ENCODE peak calls at places on chromosome 9, in four cellular contexts. One of them, this sample, is unnamed. For H3K4me1, the result is how much of the 10 kb centered on the place peaks cover.

GRCh38 chr9:17509698-17510097 is 69.2 kb upstream of the SH3GL2 start:
- DNase-seq in HCT116: no peak
- DNase-seq in keratinocyte: no peak
- DNase-seq in BE2C: no peak
- DNase-seq in this sample: no peak

GRCh38 chr9:7976167-7976755 is 176.7 kb upstream of the DMAC1 start:
- DNase-seq in BE2C: no peak
- DNase-seq in HCT116: no peak
- DNase-seq in keratinocyte: no peak
- DNase-seq in this sample: no peak

GRCh38 chr9:94931725-94932124 is 205.2 kb downstream of the AOPEP start:
- DNase-seq in BE2C: no peak
- DNase-seq in HCT116: no peak
- DNase-seq in keratinocyte: no peak
- DNase-seq in this sample: no peak

GRCh38 chr9:16964228-16964627 is 93.8 kb upstream of the BNC2 start:
- DNase-seq in BE2C: no peak
- DNase-seq in HCT116: peak
- DNase-seq in keratinocyte: peak
- DNase-seq in this sample: no peak

GRCh38 chr9:136293476-136294077 is 10.3 kb downstream of the CCDC187 start:
- DNase-seq in HCT116: no peak
- DNase-seq in BE2C: no peak
- DNase-seq in keratinocyte: no peak
- DNase-seq in this sample: no peak

GRCh38 chr9:214488-215448 is at the start of gene DOCK8:
- DNase-seq in HCT116: peak
- DNase-seq in BE2C: no peak
- DNase-seq in keratinocyte: no peak
- DNase-seq in this sample: peak

GRCh38 chr9:85038824-85039540 is 369.5 kb downstream of the NTRK2 start:
- DNase-seq in BE2C: no peak
- DNase-seq in HCT116: no peak
- DNase-seq in keratinocyte: no peak
- DNase-seq in this sample: no peak

GRCh38 chr9:93166699-93167098 is 17.2 kb upstream of the WNK2 start:
- DNase-seq in keratinocyte: no peak
- DNase-seq in BE2C: no peak
- DNase-seq in HCT116: no peak
- DNase-seq in this sample: no peak

GRCh38 chr9:6133346-6134063 is 82.1 kb upstream of the IL33 start:
- DNase-seq in BE2C: no peak
- DNase-seq in keratinocyte: peak
- DNase-seq in HCT116: no peak
- DNase-seq in this sample: no peak

GRCh38 chr9:112494153-112494552 is 7.5 kb downstream of the KIAA1958 start:
- DNase-seq in BE2C: no peak
- DNase-seq in HCT116: no peak
- DNase-seq in keratinocyte: no peak
- DNase-seq in this sample: no peak

GRCh38 chr9:94623253-94623652 is 16.1 kb downstream of the FBP1 start:
- DNase-seq in keratinocyte: no peak
- DNase-seq in BE2C: peak
- DNase-seq in HCT116: peak
- DNase-seq in this sample: peak

GRCh38 chr9:76369583-76369982 is 24.6 kb downstream of the RFK start:
- DNase-seq in BE2C: peak
- DNase-seq in HCT116: no peak
- DNase-seq in keratinocyte: no peak
- DNase-seq in this sample: no peak

GRCh38 chr9:86185872-86186271 is 73.6 kb downstream of the C9orf153 start:
- DNase-seq in HCT116: no peak
- DNase-seq in BE2C: no peak
- DNase-seq in keratinocyte: no peak
- DNase-seq in this sample: no peak

GRCh38 chr9:123724211-123724831 is 205.6 kb downstream of the DENND1A start:
- DNase-seq in keratinocyte: no peak
- DNase-seq in BE2C: no peak
- DNase-seq in HCT116: no peak
- DNase-seq in this sample: no peak

GRCh38 chr9:15374310-15374709 is 48.4 kb upstream of the SNAPC3 start:
- DNase-seq in keratinocyte: no peak
- DNase-seq in HCT116: no peak
- DNase-seq in BE2C: no peak
- DNase-seq in this sample: no peak

GRCh38 chr9:133113928-133114351 is 7.1 kb downstream of the RALGDS start:
- DNase-seq in HCT116: no peak
- DNase-seq in BE2C: peak
- DNase-seq in keratinocyte: no peak
- DNase-seq in this sample: no peak

GRCh38 chr9:97567182-97567893 is 65.8 kb downstream of the TSTD2 start:
- DNase-seq in keratinocyte: no peak
- DNase-seq in BE2C: no peak
- DNase-seq in HCT116: no peak
- DNase-seq in this sample: peak

GRCh38 chr9:106885451-106885850 is 22.5 kb downstream of the ZNF462 start:
- DNase-seq in keratinocyte: peak
- DNase-seq in HCT116: no peak
- DNase-seq in BE2C: no peak
- DNase-seq in this sample: no peak

GRCh38 chr9:33620738-33621439 is 96.8 kb downstream of the ANKRD18B start:
- DNase-seq in BE2C: no peak
- DNase-seq in HCT116: no peak
- DNase-seq in keratinocyte: peak
- DNase-seq in this sample: no peak

GRCh38 chr9:137275937-137276756 is 1.4 kb upstream of the TOR4A start:
- DNase-seq in BE2C: no peak
- DNase-seq in HCT116: no peak
- DNase-seq in keratinocyte: no peak
- DNase-seq in this sample: peak

GRCh38 chr9:108094676-108094993 is 605.1 kb upstream of the KLF4 start:
- DNase-seq in keratinocyte: no peak
- DNase-seq in BE2C: no peak
- DNase-seq in HCT116: no peak
- DNase-seq in this sample: no peak

GRCh38 chr9:114028646-114029045 is 49.5 kb downstream of the AMBP start:
- DNase-seq in keratinocyte: no peak
- DNase-seq in HCT116: no peak
- DNase-seq in BE2C: no peak
- DNase-seq in this sample: peak

GRCh38 chr9:95055337-95055850 is 262.1 kb downstream of the FANCC start:
- DNase-seq in HCT116: no peak
- DNase-seq in BE2C: no peak
- DNase-seq in keratinocyte: no peak
- DNase-seq in this sample: no peak

GRCh38 chr9:79264511-79265448 is 307.0 kb upstream of the TLE4 start:
- DNase-seq in BE2C: no peak
- DNase-seq in keratinocyte: no peak
- DNase-seq in HCT116: no peak
- DNase-seq in this sample: no peak

GRCh38 chr9:100575765-100576368 is 2.0 kb upstream of the CAVIN4 start:
- DNase-seq in keratinocyte: no peak
- DNase-seq in BE2C: no peak
- DNase-seq in HCT116: no peak
- DNase-seq in this sample: no peak
- H3K4me1 ChIP-seq in keratinocyte: under half
- H3K4me1 ChIP-seq in BE2C: under half
- H3K4me1 ChIP-seq in HCT116: under half
- H3K4me1 ChIP-seq in this sample: under half

GRCh38 chr9:134364391-134365114 is 38.3 kb downstream of the RXRA start:
- DNase-seq in BE2C: no peak
- DNase-seq in HCT116: no peak
- DNase-seq in keratinocyte: no peak
- DNase-seq in this sample: no peak
- H3K4me1 ChIP-seq in BE2C: under half
- H3K4me1 ChIP-seq in HCT116: under half
- H3K4me1 ChIP-seq in keratinocyte: half or more
- H3K4me1 ChIP-seq in this sample: under half

DNA sequence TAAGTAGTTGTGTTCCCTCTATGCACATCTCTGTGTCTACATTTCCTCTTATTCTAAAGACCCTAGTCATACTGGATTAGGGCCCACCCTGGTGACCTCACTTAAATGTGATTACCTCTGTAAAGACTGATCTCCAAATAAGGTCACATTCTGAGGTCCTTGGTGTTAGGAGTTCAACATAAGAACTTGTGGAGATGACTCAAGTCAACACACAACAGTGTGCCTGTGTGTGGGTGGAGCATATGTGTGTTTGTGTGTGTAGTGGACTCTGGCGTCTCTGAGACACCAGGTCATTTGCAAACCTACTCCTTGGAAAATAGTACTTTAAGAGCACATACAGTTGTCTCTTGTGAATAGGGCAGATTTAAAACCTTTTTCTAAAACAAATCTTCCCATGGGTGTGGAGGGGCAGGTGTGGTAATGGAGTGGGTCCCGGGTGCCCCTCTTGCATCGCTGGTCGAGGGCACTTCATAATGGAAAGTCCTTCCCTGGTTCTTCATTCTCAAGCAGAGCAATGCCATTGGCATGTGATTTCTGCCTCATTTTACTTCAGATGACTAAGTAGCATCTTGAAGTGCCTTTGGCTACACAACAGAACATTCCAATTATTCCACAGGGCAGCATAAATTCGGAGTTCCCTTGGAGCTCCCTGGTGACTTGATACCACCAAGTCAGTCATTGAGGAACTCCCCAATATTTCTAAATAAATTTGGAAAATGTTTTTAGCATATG is 84.4 kb downstream of the C9orf152 start:
- DNase-seq in keratinocyte: no peak
- DNase-seq in BE2C: no peak
- DNase-seq in HCT116: no peak
- DNase-seq in this sample: no peak
- H3K4me1 ChIP-seq in keratinocyte: under half
- H3K4me1 ChIP-seq in BE2C: under half
- H3K4me1 ChIP-seq in HCT116: under half
- H3K4me1 ChIP-seq in this sample: under half

DNA sequence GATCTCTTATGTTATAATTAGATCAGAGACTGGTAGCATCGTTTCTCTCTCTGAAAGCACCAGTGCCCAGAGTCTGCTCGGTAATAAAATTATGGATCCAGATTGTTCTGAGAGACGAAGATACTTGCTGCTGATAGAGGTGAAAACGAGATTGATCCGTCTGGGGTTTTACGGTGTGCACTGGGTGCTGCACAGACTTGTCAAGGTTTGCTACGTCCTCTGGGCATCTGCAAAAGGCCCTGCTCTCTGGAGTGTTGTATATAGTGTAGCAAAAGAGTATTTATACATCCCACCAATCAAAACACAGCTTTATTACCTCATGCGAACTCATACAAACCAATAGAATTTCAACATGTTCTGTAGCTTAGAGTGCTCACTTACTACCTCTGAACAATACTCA is 219.3 kb downstream of the PBX3 start:
- DNase-seq in HCT116: no peak
- DNase-seq in BE2C: peak
- DNase-seq in keratinocyte: peak
- DNase-seq in this sample: no peak
- H3K4me1 ChIP-seq in HCT116: under half
- H3K4me1 ChIP-seq in BE2C: under half
- H3K4me1 ChIP-seq in keratinocyte: under half
- H3K4me1 ChIP-seq in this sample: under half

GRCh38 chr9:38041564-38042267 is 27.3 kb downstream of the SHB start:
- DNase-seq in HCT116: no peak
- DNase-seq in keratinocyte: no peak
- DNase-seq in BE2C: no peak
- DNase-seq in this sample: no peak
- H3K4me1 ChIP-seq in HCT116: half or more
- H3K4me1 ChIP-seq in keratinocyte: half or more
- H3K4me1 ChIP-seq in BE2C: under half
- H3K4me1 ChIP-seq in this sample: under half

DNA sequence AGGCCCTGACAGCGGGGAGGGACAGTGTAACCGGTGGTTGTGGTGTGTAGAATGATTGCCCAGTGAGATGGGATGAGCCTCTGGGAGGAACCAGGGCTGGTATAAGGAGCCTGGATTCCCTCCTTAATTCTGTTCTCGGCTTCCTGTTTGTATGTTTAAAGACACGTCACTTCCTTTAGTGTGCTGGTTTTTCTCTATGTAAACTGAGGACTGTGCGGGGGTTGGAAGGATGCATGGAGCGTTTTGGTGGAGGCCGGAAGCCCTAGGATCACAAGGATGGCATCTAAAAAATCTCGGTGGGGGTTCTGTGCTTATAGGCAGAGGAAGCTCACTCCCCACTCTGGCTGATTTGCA is 958 bp downstream of the NTMT1 start:
- DNase-seq in BE2C: no peak
- DNase-seq in HCT116: no peak
- DNase-seq in keratinocyte: no peak
- DNase-seq in this sample: no peak
- H3K4me1 ChIP-seq in BE2C: under half
- H3K4me1 ChIP-seq in HCT116: under half
- H3K4me1 ChIP-seq in keratinocyte: under half
- H3K4me1 ChIP-seq in this sample: under half

DNA sequence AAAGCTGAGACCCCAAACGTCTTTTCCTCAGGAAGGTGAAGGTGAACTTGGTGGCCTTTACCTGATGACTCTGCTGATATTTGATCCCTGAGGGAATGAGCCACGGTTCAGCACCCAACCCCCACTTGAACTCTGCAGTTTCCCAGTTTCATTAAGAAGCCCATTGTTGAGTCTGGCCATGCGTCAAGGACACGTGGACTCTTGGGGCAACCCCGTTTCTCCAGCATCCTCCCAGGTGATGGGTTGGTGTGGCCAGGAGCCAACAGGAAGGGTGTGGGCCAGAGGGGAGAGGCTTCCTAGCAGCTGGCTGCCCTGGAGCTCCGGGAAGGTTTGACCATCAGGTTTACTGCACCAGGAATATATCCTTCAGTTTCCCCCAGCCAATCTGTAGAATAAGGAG is 59.5 kb upstream of the GNE start:
- DNase-seq in HCT116: no peak
- DNase-seq in BE2C: no peak
- DNase-seq in keratinocyte: peak
- DNase-seq in this sample: no peak
- H3K4me1 ChIP-seq in HCT116: under half
- H3K4me1 ChIP-seq in BE2C: under half
- H3K4me1 ChIP-seq in keratinocyte: under half
- H3K4me1 ChIP-seq in this sample: under half

This sample was measured in H9.